ENCODE peak calls at places on chromosomes 16 and 17, in eight cellular contexts. C, N, O, A, T, G, U and L are unnamed samples.

GRCh38 chr16:23182206-23182674 is 305 bp upstream of the SCNN1G start:
- DNase-seq in N (peak), G (peak), U (peak), C (peak), A (peak), O (peak), T (peak), L (peak)

GRCh38 chr17:81165246-81166032 is at the start of gene PVALEF:
- DNase-seq in N (peak), G (no peak), T (no peak), O (peak), A (no peak), U (peak), C (no peak), L (no peak)

GRCh38 chr17:63116967-63117366 is 150.9 kb downstream of the TANC2 start:
- DNase-seq in G (no peak), T (peak), A (no peak), O (no peak), N (peak), C (no peak), U (no peak), L (no peak)

GRCh38 chr16:58127033-58127556 is 2.1 kb downstream of the CFAP20 start:
- DNase-seq in G (peak), O (peak), N (peak), T (peak), U (no peak), C (no peak), A (no peak), L (peak)

GRCh38 chr16:49422896-49423295 is 49.3 kb downstream of the C16orf78 start:
- DNase-seq in C (no peak), O (no peak), U (no peak), G (no peak), A (no peak), T (no peak), N (no peak), L (no peak)

GRCh38 chr16:8814095-8814806 is 16.6 kb downstream of the PMM2 start:
- DNase-seq in A (peak), T (no peak), U (no peak), C (no peak), N (no peak), G (no peak), O (no peak), L (no peak)

GRCh38 chr17:79844869-79845600 is 5.8 kb upstream of the CBX4 start:
- DNase-seq in A (peak), U (no peak), O (peak), G (peak), N (peak), T (peak), C (peak), L (no peak)

GRCh38 chr17:82231312-82231561 is 2.4 kb downstream of the SLC16A3 start:
- DNase-seq in C (no peak), T (no peak), O (no peak), A (no peak), N (no peak), U (no peak), G (no peak), L (no peak)

GRCh38 chr17:40121886-40122465 is at the start of gene MSL1:
- DNase-seq in U (peak), A (peak), G (peak), C (peak), N (peak), T (peak), O (peak), L (peak)